ENCODE peak calls at places on chromosomes 12 and 14, in nine cellular contexts. N is upper lobe of right lung, H is ascending aorta, Z is fibroblast of lung, F is choroid plexus epithelial cell, K is Caco-2, P is mucosa of descending colon, I is tibial artery, M is spleen. A is an unnamed sample.

GRCh38 chr12:51820721-51821422 is 27.6 kb downstream of the FIGNL2 start:
- DNase-seq in N (peak; percentile 86), H (no peak), Z (peak; percentile 63), F (no peak), K (peak; percentile 92), P (peak; percentile 72), I (no peak), M (peak; percentile 92), A (peak; percentile 55)

GRCh38 chr12:47838286-47838931 is 18.7 kb upstream of the HDAC7 start:
- DNase-seq in N (peak; percentile 51), H (no peak), Z (peak; percentile 53), F (peak; percentile 58), K (peak; percentile 68), P (no peak), I (peak; percentile 67), M (no peak), A (no peak)

GRCh38 chr14:66496911-66497310 is 10.7 kb downstream of the CCDC196 start:
- DNase-seq in N (no peak), H (no peak), Z (no peak), F (no peak), K (no peak), P (no peak), I (no peak), M (no peak), A (no peak)

GRCh38 chr14:63713058-63713457 is 14.8 kb downstream of the SGPP1 start:
- DNase-seq in N (no peak), H (no peak), Z (no peak), F (no peak), K (no peak), P (no peak), I (no peak), M (no peak), A (no peak)

GRCh38 chr14:54901380-54902142 is 1.1 kb downstream of the GCH1 start:
- DNase-seq in N (no peak), H (no peak), Z (no peak), F (peak; percentile 26), K (no peak), P (peak; percentile 49), I (no peak), M (peak; percentile 77), A (no peak)

GRCh38 chr12:52244615-52244994 is 11.6 kb downstream of the KRT7 start:
- DNase-seq in N (no peak), H (no peak), Z (no peak), F (no peak), K (no peak), P (no peak), I (peak; percentile 31), M (peak; percentile 23), A (no peak)

GRCh38 chr12:82527165-82527780 is 159.4 kb upstream of the TMTC2 start:
- DNase-seq in N (no peak), H (no peak), Z (peak; percentile 76), F (peak; percentile 90), K (peak; percentile 58), P (no peak), I (no peak), M (no peak), A (peak; percentile 32)

GRCh38 chr12:108253540-108253939 is 85.6 kb downstream of the CMKLR1 start:
- DNase-seq in N (no peak), H (no peak), Z (no peak), F (peak; percentile 3), K (no peak), P (no peak), I (no peak), M (no peak), A (no peak)

GRCh38 chr14:105913221-105913620 is 386.8 kb downstream of the TMEM121 start:
- DNase-seq in N (peak; percentile 54), H (no peak), Z (no peak), F (no peak), K (no peak), P (no peak), I (no peak), M (peak; percentile 63), A (no peak)

DNA sequence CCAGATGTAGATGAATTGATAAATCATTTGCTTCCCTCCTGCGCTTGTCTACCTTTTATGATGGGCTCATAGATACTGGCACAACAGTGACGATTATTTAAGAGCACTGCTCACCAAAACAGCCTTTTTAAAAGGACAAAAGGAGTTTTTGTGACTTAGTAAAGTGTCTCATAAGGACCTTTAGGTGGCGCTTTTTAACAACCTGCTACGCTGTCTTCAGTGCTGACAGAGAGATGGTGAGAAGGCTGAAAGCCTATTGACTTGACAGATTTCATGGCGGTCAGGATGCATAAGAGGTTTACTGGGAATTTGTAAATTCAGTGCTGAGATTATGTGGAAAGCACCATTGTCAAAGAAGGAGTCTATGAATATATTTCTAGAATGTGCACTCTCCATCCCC is 87.6 kb downstream of the SLC15A5 start:
- DNase-seq in N (no peak), H (no peak), Z (peak; percentile 53), F (peak; percentile 74), K (peak; percentile 30), P (no peak), I (no peak), M (no peak), A (no peak)
- TF ChIP-seq CTCF in N (peak; percentile 12), H (no peak), Z (no peak), F (peak; percentile 67), K (peak; percentile 61), P (no peak), I (no peak), M (no peak), A (no peak)

DNA sequence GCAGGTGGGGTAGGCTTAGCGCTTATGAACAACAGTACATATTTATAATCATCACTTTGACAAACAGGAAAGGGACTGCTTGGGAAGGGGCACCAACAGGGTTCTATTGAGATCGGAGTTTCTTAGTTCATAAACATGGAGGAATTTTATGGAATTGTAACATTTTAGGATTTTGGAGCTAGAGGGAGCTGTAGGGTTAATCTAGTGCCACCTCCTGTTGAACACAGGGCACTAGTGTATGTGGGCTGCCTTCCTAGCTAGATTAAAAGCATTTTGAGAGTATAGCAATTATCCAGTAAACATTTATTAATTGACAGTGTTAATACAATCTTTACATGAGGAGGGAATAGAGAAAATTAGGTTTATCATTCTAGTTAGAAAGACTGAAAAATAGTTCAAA is 23.1 kb upstream of the TBC1D30 start:
- DNase-seq in N (no peak), H (no peak), Z (peak; percentile 18), F (no peak), K (no peak), P (no peak), I (no peak), M (no peak), A (no peak)
- TF ChIP-seq CTCF in N (no peak), H (no peak), Z (peak; percentile 23), F (peak; percentile 24), K (peak; percentile 9), P (no peak), I (no peak), M (no peak), A (peak; percentile 24)

DNA sequence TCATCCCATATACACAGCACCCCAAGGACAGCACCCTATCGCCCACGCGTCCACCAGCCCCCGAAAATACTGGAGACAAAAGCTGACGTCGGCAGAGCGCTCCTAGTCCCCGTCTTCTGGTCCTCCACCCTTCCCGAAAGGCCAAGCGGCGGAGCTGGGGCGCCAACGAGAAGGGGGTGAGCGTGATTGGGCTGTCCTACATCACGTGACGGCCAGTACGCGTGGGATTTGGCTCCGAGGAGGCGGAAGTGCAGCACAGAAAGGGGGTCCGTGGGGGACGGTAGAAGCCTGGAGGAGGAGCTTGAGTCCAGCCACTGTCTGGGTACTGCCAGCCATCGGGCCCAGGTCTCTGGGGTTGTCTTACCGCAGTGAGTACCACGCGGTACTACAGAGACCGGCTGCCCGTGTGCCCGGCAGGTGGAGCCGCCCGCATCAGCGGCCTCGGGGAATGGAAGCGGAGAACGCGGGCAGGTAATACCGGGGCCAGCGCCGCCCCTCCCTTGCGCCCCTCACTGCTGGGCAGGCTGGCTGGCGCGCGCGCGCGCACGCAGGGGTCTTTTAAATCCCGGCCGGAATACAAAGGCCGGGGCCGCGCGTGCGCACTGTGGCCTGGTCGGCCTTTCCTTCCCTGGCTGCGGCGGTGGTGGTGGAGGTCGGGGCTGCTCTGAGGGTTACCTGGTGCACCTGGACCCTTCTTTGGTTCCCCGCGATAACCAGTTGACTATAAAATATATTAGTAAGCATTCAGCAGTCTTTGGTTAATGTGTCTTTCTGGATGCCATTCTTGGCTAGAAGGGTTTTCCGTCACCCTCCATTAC is at the start of gene TDG:
- DNase-seq in N (peak; percentile 99), H (peak; percentile 95), Z (peak; percentile 99), F (peak; percentile 100), K (peak; percentile 96), P (peak; percentile 97), I (peak; percentile 99), M (peak; percentile 100), A (peak; percentile 96)
- TF ChIP-seq CTCF in N (peak; percentile 18), H (peak; percentile 15), Z (no peak), F (no peak), K (no peak), P (no peak), I (no peak), M (no peak), A (no peak)

GRCh38 chr12:71216725-71217579 is 59.2 kb upstream of the TSPAN8 start:
- DNase-seq in N (no peak), H (no peak), Z (peak; percentile 26), F (peak; percentile 60), K (peak; percentile 49), P (peak; percentile 44), I (peak; percentile 65), M (no peak), A (no peak)
- TF ChIP-seq CTCF in N (peak; percentile 54), H (peak; percentile 45), Z (peak; percentile 39), F (peak; percentile 60), K (peak; percentile 43), P (peak; percentile 30), I (peak; percentile 54), M (no peak), A (no peak)

GRCh38 chr12:93539821-93540220 is 32.7 kb upstream of the SOCS2 start:
- DNase-seq in N (no peak), H (no peak), Z (no peak), F (no peak), K (no peak), P (no peak), I (no peak), M (no peak), A (no peak)
- TF ChIP-seq CTCF in N (no peak), H (no peak), Z (no peak), F (no peak), K (no peak), P (no peak), I (no peak), M (no peak), A (no peak)

GRCh38 chr12:5096241-5096880 is 52.7 kb downstream of the KCNA5 start:
- DNase-seq in N (no peak), H (no peak), Z (peak; percentile 74), F (peak; percentile 25), K (no peak), P (no peak), I (no peak), M (no peak), A (no peak)
- TF ChIP-seq CTCF in N (no peak), H (no peak), Z (peak; percentile 22), F (no peak), K (no peak), P (no peak), I (no peak), M (no peak), A (no peak)

GRCh38 chr12:32089156-32089950 is 17.3 kb upstream of the BICD1 start:
- DNase-seq in N (no peak), H (no peak), Z (no peak), F (no peak), K (no peak), P (no peak), I (no peak), M (no peak), A (no peak)
- TF ChIP-seq CTCF in N (no peak), H (no peak), Z (no peak), F (no peak), K (no peak), P (no peak), I (no peak), M (no peak), A (no peak)

GRCh38 chr12:104137902-104138746 is at the start of gene NFYB:
- DNase-seq in N (peak; percentile 96), H (peak; percentile 91), Z (peak; percentile 98), F (peak; percentile 99), K (peak; percentile 94), P (peak; percentile 95), I (peak; percentile 98), M (peak; percentile 97), A (peak; percentile 98)
- TF ChIP-seq CTCF in N (no peak), H (no peak), Z (no peak), F (no peak), K (no peak), P (no peak), I (no peak), M (no peak), A (no peak)